ENCODE peak calls at places on chromosomes 11 and 22, in ten cellular contexts. B, X, O, K, A, H, M, W, C and G are unnamed samples. For H3K27me3, the result is how much of the 10 kb centered on the place peaks cover.

GRCh38 chr11:11531127-11531526 is 90.7 kb downstream of the GALNT18 start:
- DNase-seq in C (no peak), K (no peak), O (no peak), X (no peak), B (peak), A (no peak), W (no peak), M (no peak), H (no peak), G (no peak)

GRCh38 chr22:30312053-30312452 is 14.7 kb downstream of the TBC1D10A start:
- DNase-seq in H (no peak), K (no peak), O (no peak), M (no peak), A (no peak), C (no peak), X (no peak), W (peak), B (no peak), G (no peak)

GRCh38 chr22:33332538-33332937 is 274.4 kb upstream of the SYN3 start:
- DNase-seq in A (no peak), C (no peak), M (no peak), X (no peak), B (no peak), W (no peak), K (no peak), O (peak), H (no peak), G (no peak)

GRCh38 chr22:45680932-45681700 is 9.5 kb downstream of the ATXN10 start:
- DNase-seq in O (no peak), B (no peak), W (no peak), C (no peak), H (peak), A (no peak), K (no peak), X (peak), M (no peak), G (no peak)

GRCh38 chr11:75492181-75492820 is 33.4 kb downstream of the GDPD5 start:
- DNase-seq in O (no peak), C (no peak), A (peak), M (no peak), K (no peak), H (no peak), X (peak), W (no peak), B (no peak), G (no peak)

GRCh38 chr11:62928011-62928410 is 6.8 kb upstream of the CHRM1 start:
- DNase-seq in C (no peak), A (no peak), M (no peak), H (no peak), W (no peak), B (no peak), O (no peak), X (no peak), K (no peak), G (no peak)

GRCh38 chr11:132056689-132057088 is 686.3 kb downstream of the NTM start:
- DNase-seq in A (no peak), B (peak), W (no peak), X (peak), O (peak), K (no peak), C (no peak), H (peak), M (no peak), G (peak)

GRCh38 chr11:64459609-64460008 is 100.6 kb downstream of the RPS6KA4 start:
- DNase-seq in A (no peak), M (no peak), O (no peak), B (no peak), K (no peak), C (no peak), X (no peak), W (no peak), H (no peak), G (no peak)

GRCh38 chr11:62336949-62337681 is at the start of gene ASRGL1:
- DNase-seq in K (peak), W (peak), A (peak), O (peak), H (no peak), B (peak), X (peak), M (peak), C (peak), G (no peak)

GRCh38 chr11:82974135-82974534 is 72.6 kb downstream of the DDIAS start:
- DNase-seq in B (no peak), H (no peak), W (no peak), A (no peak), C (no peak), X (no peak), O (no peak), K (no peak), M (no peak), G (no peak)

GRCh38 chr11:45267660-45268340 is 18.3 kb downstream of the SYT13 start:
- DNase-seq in H (no peak), K (no peak), C (no peak), O (no peak), B (no peak), X (no peak), M (no peak), A (no peak), W (no peak), G (no peak)

GRCh38 chr11:125941606-125942275 is 4.1 kb upstream of the VSIG10L2 start:
- DNase-seq in M (peak), K (peak), H (no peak), O (peak), B (peak), X (peak), W (peak), C (peak), A (no peak), G (peak)

GRCh38 chr11:102244681-102245409 is 72.4 kb upstream of the BIRC3 start:
- DNase-seq in O (no peak), M (no peak), H (no peak), C (no peak), A (no peak), X (peak), B (no peak), K (no peak), W (peak), G (peak)

GRCh38 chr11:15139958-15140659 is 25.4 kb downstream of the INSC start:
- DNase-seq in H (no peak), M (no peak), C (no peak), X (no peak), B (no peak), O (no peak), W (no peak), K (no peak), A (no peak), G (no peak)

GRCh38 chr22:49549256-49549655 is 278.4 kb downstream of the BRD1 start:
- DNase-seq in M (no peak), A (no peak), H (no peak), W (no peak), C (no peak), B (no peak), X (no peak), K (no peak), O (no peak), G (no peak)

GRCh38 chr22:50704510-50705218 is 32.0 kb downstream of the SHANK3 start:
- DNase-seq in M (no peak), W (no peak), C (peak), H (no peak), A (no peak), B (peak), X (no peak), K (no peak), O (no peak), G (no peak)

GRCh38 chr22:20459152-20459542 is 21.5 kb upstream of the SCARF2 start:
- DNase-seq in B (no peak), K (no peak), M (no peak), O (no peak), H (no peak), C (no peak), A (no peak), X (no peak), W (no peak), G (no peak)

GRCh38 chr11:117415358-117415896 is 87.8 kb downstream of the CEP164 start:
- DNase-seq in M (no peak), B (no peak), W (no peak), C (no peak), O (no peak), A (no peak), X (no peak), H (no peak), K (no peak), G (no peak)

GRCh38 chr22:32079110-32080089 is 36.3 kb downstream of the SLC5A1 start:
- DNase-seq in W (peak), X (peak), H (peak), B (no peak), O (peak), A (no peak), C (no peak), K (no peak), M (no peak), G (peak)

GRCh38 chr11:57798905-57799559 is 37.4 kb downstream of the CTNND1 start:
- DNase-seq in C (no peak), B (peak), W (peak), X (peak), K (no peak), M (peak), A (no peak), H (no peak), O (peak), G (peak)

GRCh38 chr11:13380731-13381130 is 82.3 kb downstream of the BTBD10 start:
- DNase-seq in O (no peak), B (no peak), W (no peak), A (no peak), C (no peak), M (no peak), K (no peak), X (no peak), H (no peak), G (no peak)
- TF ChIP-seq CTCF in O (no peak), B (no peak), W (no peak), A (no peak), C (no peak), M (no peak), K (no peak), X (no peak), H (no peak), G (no peak)

GRCh38 chr22:38212442-38212841 is 10.6 kb downstream of the MAFF start:
- DNase-seq in K (no peak), A (no peak), H (no peak), C (no peak), B (no peak), M (no peak), W (no peak), X (no peak), O (no peak), G (no peak)

GRCh38 chr22:38213319-38214247 is 11.8 kb downstream of the MAFF start:
- DNase-seq in X (no peak), A (no peak), M (no peak), B (no peak), C (no peak), H (no peak), K (no peak), O (no peak), W (no peak), G (no peak)

GRCh38 chr22:38218661-38219331 is 17.0 kb downstream of the MAFF start:
- DNase-seq in A (no peak), H (peak), X (peak), W (peak), C (peak), K (peak), M (peak), B (peak), O (peak), G (peak)

GRCh38 chr22:38214248-38215056 is 12.7 kb downstream of the MAFF start:
- DNase-seq in O (peak), M (peak), A (peak), K (peak), C (peak), H (no peak), W (no peak), X (peak), B (peak), G (no peak)

DNA sequence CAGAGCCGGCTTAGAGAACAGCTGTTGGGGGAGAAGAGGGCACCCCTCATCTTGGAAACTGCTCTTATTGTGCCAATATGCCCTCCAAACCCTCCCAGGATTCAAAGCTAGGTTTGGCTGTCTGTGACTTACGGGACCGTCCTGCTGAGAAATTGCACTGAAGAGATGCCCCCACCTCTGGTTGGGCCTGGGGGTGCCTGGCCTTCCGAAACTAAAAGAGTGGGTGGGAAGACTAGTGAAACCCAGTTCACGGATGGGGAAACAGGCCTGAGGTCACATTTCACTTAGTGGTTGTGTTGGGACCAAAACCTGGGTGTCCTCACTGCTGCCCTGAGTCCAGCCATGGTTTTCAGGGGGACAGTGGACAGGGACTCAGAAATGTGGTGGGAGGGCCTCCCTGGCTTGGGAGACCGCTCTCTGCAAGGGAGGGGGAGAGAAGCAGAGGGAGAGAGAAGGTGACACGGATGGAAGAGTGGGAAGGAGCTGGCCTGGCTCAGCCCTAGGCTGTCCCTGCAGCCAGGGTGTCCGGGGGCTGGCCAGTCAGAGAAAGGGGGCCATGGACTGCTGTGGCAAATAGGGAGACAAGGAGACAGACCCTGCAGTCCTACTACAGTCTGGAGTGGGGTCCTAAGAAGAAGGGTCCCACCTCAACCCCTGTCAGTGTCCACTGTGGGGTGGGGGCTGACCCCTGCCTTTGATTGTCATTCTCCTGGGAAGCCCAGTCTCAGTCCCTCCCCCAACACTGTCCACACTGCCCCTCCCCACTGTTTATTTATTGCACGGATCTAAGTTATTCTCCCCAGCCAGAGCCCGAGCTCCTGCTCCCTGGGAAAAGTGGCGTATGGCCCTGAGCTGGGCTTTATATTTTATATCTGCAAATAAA is 13.6 kb downstream of the MAFF start:
- DNase-seq in H (no peak), K (no peak), M (no peak), O (no peak), W (no peak), X (no peak), A (no peak), B (no peak), C (no peak), G (no peak)
- H3K4me3 ChIP-seq in H (no peak), K (no peak), M (no peak), O (no peak), W (no peak), X (no peak), A (no peak), B (no peak), C (no peak), G (no peak)

GRCh38 chr11:121349790-121350189 is 57.2 kb downstream of the SC5D start:
- DNase-seq in B (no peak), X (no peak), O (no peak), M (no peak), H (no peak), A (no peak), K (no peak), W (no peak), C (no peak), G (no peak)

GRCh38 chr11:121352301-121352891 is 59.8 kb downstream of the SC5D start:
- DNase-seq in B (no peak), K (no peak), A (no peak), H (no peak), W (no peak), M (no peak), X (no peak), C (no peak), O (no peak), G (no peak)

GRCh38 chr11:121350314-121351046 is 57.9 kb downstream of the SC5D start:
- DNase-seq in K (no peak), H (no peak), C (no peak), X (no peak), A (no peak), W (no peak), M (no peak), B (no peak), O (no peak), G (no peak)

GRCh38 chr11:121348220-121348875 is 55.8 kb downstream of the SC5D start:
- DNase-seq in A (no peak), W (no peak), C (no peak), O (no peak), M (no peak), B (no peak), H (no peak), X (no peak), K (no peak), G (no peak)

GRCh38 chr11:121351089-121351488 is 58.5 kb downstream of the SC5D start:
- DNase-seq in O (no peak), B (no peak), M (no peak), X (no peak), C (no peak), K (no peak), A (no peak), W (no peak), H (no peak), G (peak)
- H3K27me3 ChIP-seq in O (under half), B (under half), M (under half), X (under half), C (under half), K (under half), A (under half), W (under half), H (under half), G (under half)

DNA sequence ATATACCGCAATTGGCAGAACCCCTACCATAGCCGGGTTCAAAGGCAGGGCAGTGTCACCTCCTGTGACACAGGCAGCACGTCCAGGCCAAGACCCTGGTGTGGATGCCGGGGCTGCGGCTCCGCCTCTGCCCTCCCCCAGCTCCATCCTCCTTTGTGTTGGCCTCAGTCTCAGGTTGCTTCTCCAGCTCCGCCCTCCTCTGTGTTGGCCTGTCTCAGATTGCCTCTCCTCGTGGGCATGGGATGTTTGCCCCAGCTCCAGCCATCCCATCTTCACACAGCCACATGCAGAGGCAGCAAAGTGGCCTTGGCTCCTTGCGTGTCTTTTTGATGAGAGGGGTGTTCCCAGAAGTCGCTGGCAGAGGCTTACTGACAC is 24.6 kb downstream of the NADSYN1 start:
- DNase-seq in O (no peak), A (no peak), M (no peak), H (no peak), B (no peak), K (no peak), C (no peak), W (no peak), X (no peak), G (no peak)
- TF ChIP-seq CTCF in O (no peak), A (no peak), M (no peak), H (no peak), B (no peak), K (no peak), C (no peak), W (no peak), X (no peak), G (no peak)

DNA sequence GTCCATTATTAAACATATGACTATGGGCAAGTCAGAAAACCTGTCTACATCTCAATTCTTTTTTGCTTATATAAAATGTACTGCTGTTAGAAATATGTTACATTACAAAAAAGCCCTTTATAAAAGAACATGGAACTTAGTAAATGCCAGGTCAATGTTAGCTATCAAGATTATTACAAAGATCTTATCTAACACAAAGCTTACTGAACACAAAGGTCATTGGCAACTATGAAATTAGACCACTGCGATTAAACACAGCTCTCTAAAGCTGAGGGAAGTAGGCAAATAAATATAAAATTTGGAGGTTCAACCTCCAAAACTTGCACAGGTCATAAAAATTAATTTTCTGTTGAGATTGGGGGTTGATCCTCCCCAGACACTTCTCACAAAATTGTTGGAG is 692.8 kb upstream of the CCDC90B start:
- DNase-seq in B (no peak), W (no peak), K (no peak), H (no peak), O (no peak), M (no peak), A (no peak), C (no peak), X (no peak), G (no peak)
- H3K4me3 ChIP-seq in B (no peak), W (no peak), K (no peak), H (no peak), O (no peak), M (no peak), A (no peak), C (no peak), X (no peak), G (no peak)

GRCh38 chr11:128857341-128857740 is 9.8 kb downstream of the KCNJ1 start:
- DNase-seq in X (no peak), W (no peak), B (no peak), O (no peak), M (no peak), H (no peak), K (no peak), A (no peak), C (no peak), G (no peak)
- H3K27me3 ChIP-seq in X (under half), W (under half), B (under half), O (under half), M (under half), H (under half), K (under half), A (under half), C (under half), G (under half)

GRCh38 chr22:22422629-22423112 is 85.9 kb downstream of the ZNF280B start:
- DNase-seq in C (peak), W (peak), B (peak), O (peak), H (peak), M (peak), A (peak), X (peak), K (peak), G (peak)
- TF ChIP-seq CTCF in C (peak), W (peak), B (peak), O (peak), H (peak), M (peak), A (peak), X (peak), K (peak), G (peak)